ENCODE peak calls at places on chromosome 19, in seven cellular contexts. L is ascending aorta, S is endothelial cell of umbilical vein, N is uterus, Q is foreskin keratinocyte, A is endodermal cell, M is thoracic aorta. W is an unnamed sample.

GRCh38 chr19:51547397-51548212 is 16.1 kb upstream of the SIGLEC6 start:
- DNase-seq in L (no peak), A (no peak), N (no peak), S (peak), Q (no peak), M (no peak), W (no peak)

GRCh38 chr19:42285546-42285945 is 16.4 kb upstream of the PRR19 start:
- DNase-seq in A (no peak), L (no peak), S (peak), M (no peak), N (peak), Q (no peak), W (no peak)

GRCh38 chr19:45471116-45471865 is 3.5 kb downstream of the FOSB start:
- DNase-seq in A (no peak), Q (no peak), M (no peak), S (no peak), L (no peak), N (no peak), W (no peak)

GRCh38 chr19:290539-291521 is at the start of gene PLPP2:
- DNase-seq in N (peak), A (peak), S (no peak), Q (no peak), M (no peak), L (no peak), W (peak)

GRCh38 chr19:42086770-42087550 is 11.0 kb downstream of the ZNF574 start:
- DNase-seq in M (no peak), L (no peak), A (no peak), Q (no peak), N (no peak), S (no peak), W (no peak)

GRCh38 chr19:48290341-48290922 is 20.6 kb downstream of the ZNF114 start:
- DNase-seq in L (no peak), A (peak), N (peak), M (no peak), Q (no peak), S (peak), W (peak)

GRCh38 chr19:49339364-49340068 is 4.3 kb downstream of the CD37 start:
- DNase-seq in A (peak), Q (peak), S (peak), L (peak), M (peak), N (peak), W (peak)

GRCh38 chr19:20664917-20665781 is 3.8 kb upstream of the ZNF626 start:
- DNase-seq in M (no peak), L (no peak), Q (no peak), N (peak), A (peak), S (no peak), W (no peak)

GRCh38 chr19:46950526-46951235 is 69.0 kb upstream of the NPAS1 start:
- DNase-seq in A (no peak), N (no peak), S (no peak), Q (no peak), L (no peak), M (no peak), W (no peak)

GRCh38 chr19:19860756-19861390 is 4.8 kb upstream of the ZNF253 start:
- DNase-seq in N (no peak), L (no peak), Q (no peak), S (no peak), A (peak), M (no peak), W (no peak)

GRCh38 chr19:41646589-41647204 is 19.8 kb upstream of the CEACAM4 start:
- DNase-seq in L (no peak), A (peak), M (no peak), Q (no peak), N (no peak), S (no peak), W (no peak)

GRCh38 chr19:1049841-1050240 is 9.9 kb downstream of the ABCA7 start:
- DNase-seq in N (no peak), L (no peak), A (no peak), Q (no peak), M (no peak), S (no peak), W (no peak)

GRCh38 chr19:52687658-52688057 is 47.2 kb downstream of the ZNF611 start:
- DNase-seq in M (no peak), S (no peak), Q (no peak), A (no peak), L (no peak), N (no peak), W (no peak)

GRCh38 chr19:43446746-43447489 is 18.5 kb downstream of the LYPD3 start:
- DNase-seq in S (peak), L (peak), M (peak), Q (no peak), A (peak), N (peak), W (peak)

GRCh38 chr19:55535579-55536350 is 1.2 kb downstream of the SBK2 start:
- DNase-seq in M (no peak), N (no peak), Q (no peak), A (no peak), L (no peak), S (no peak), W (no peak)

GRCh38 chr19:8615022-8615421 is 4.5 kb upstream of the ADAMTS10 start:
- DNase-seq in N (no peak), M (no peak), S (no peak), Q (no peak), A (no peak), L (no peak), W (no peak)

GRCh38 chr19:46606681-46607440 is 5.7 kb downstream of the CALM3 start:
- DNase-seq in Q (no peak), N (no peak), A (peak), S (no peak), L (no peak), M (no peak), W (no peak)

GRCh38 chr19:42023121-42023942 is 29.3 kb upstream of the ATP1A3 start:
- DNase-seq in S (no peak), M (no peak), L (no peak), A (peak), Q (no peak), N (no peak), W (no peak)

GRCh38 chr19:47210689-47211316 is 20.2 kb downstream of the BBC3 start:
- DNase-seq in S (peak), Q (no peak), L (no peak), N (peak), A (peak), M (peak), W (peak)

GRCh38 chr19:50214699-50215543 is 11.5 kb downstream of the MYH14 start:
- DNase-seq in M (no peak), A (no peak), N (no peak), Q (no peak), S (no peak), L (no peak), W (peak)

GRCh38 chr19:21483589-21484170 is 21.7 kb upstream of the ZNF429 start:
- DNase-seq in L (no peak), Q (no peak), S (no peak), N (peak), M (no peak), A (peak), W (no peak)

GRCh38 chr19:42198676-42199439 is 18.6 kb downstream of the DEDD2 start:
- DNase-seq in A (peak), S (no peak), M (no peak), L (no peak), Q (no peak), N (no peak), W (no peak)

GRCh38 chr19:55111238-55111831 is 6.1 kb downstream of the PPP1R12C start:
- DNase-seq in L (no peak), A (no peak), M (no peak), Q (no peak), S (no peak), N (peak), W (no peak)

GRCh38 chr19:23481043-23481442 is 85.8 kb upstream of the ZNF91 start:
- DNase-seq in L (no peak), S (no peak), M (no peak), N (no peak), A (no peak), Q (peak), W (peak)

GRCh38 chr19:51192689-51193088 is 32.2 kb upstream of the CD33 start:
- DNase-seq in N (no peak), Q (no peak), S (no peak), A (no peak), L (no peak), M (no peak), W (no peak)

GRCh38 chr19:48539503-48540096 is 12.4 kb upstream of the SULT2B1 start:
- DNase-seq in S (peak), A (no peak), L (no peak), M (no peak), N (no peak), Q (peak), W (no peak)

GRCh38 chr19:45972944-45973525 is 630 bp downstream of the NOVA2 start:
- DNase-seq in N (no peak), A (no peak), L (no peak), M (no peak), Q (no peak), S (no peak), W (no peak)

GRCh38 chr19:40576181-40576584 is 490 bp upstream of the SHKBP1 start:
- DNase-seq in S (no peak), L (no peak), M (no peak), Q (no peak), A (peak), N (no peak), W (no peak)

GRCh38 chr19:1325568-1326294 is 40.1 kb downstream of the EFNA2 start:
- DNase-seq in S (no peak), M (no peak), L (no peak), A (no peak), Q (no peak), N (no peak), W (no peak)

GRCh38 chr19:47274891-47275865 is 493 bp downstream of the INAFM1 start:
- DNase-seq in S (peak), M (no peak), Q (no peak), L (no peak), A (peak), N (peak), W (no peak)

GRCh38 chr19:47240996-47241918 is 10.3 kb upstream of the BBC3 start:
- DNase-seq in Q (no peak), S (peak), A (peak), L (no peak), N (peak), M (peak), W (peak)

GRCh38 chr19:46271488-46272197 is 25.2 kb upstream of the HIF3A start:
- DNase-seq in N (no peak), S (peak), A (no peak), L (no peak), Q (no peak), M (no peak), W (peak)

GRCh38 chr19:50695251-50696064 is 24.1 kb downstream of the SHANK1 start:
- DNase-seq in N (no peak), A (peak), S (no peak), M (no peak), L (no peak), Q (no peak), W (peak)

GRCh38 chr19:1074512-1075283 is 7.7 kb downstream of the ARHGAP45 start:
- DNase-seq in A (no peak), Q (no peak), L (no peak), S (no peak), N (no peak), M (no peak), W (peak)

GRCh38 chr19:42092350-42092749 is 16.4 kb downstream of the ZNF574 start:
- DNase-seq in M (no peak), S (peak), Q (no peak), L (no peak), A (peak), N (no peak), W (peak)

GRCh38 chr19:57434386-57435061 is 601 bp upstream of the ZNF749 start:
- DNase-seq in S (no peak), N (no peak), A (peak), Q (no peak), M (no peak), L (no peak), W (no peak)

GRCh38 chr19:45863840-45864628 is at the start of gene FOXA3:
- DNase-seq in M (no peak), N (peak), S (peak), A (peak), L (no peak), Q (no peak), W (no peak)

GRCh38 chr19:16257509-16258002 is 59.8 kb downstream of the AP1M1 start:
- DNase-seq in N (no peak), L (no peak), S (no peak), A (no peak), M (no peak), Q (no peak), W (no peak)

GRCh38 chr19:16260160-16260793 is 62.6 kb downstream of the AP1M1 start:
- DNase-seq in Q (no peak), L (no peak), A (no peak), S (no peak), N (no peak), M (no peak), W (no peak)

GRCh38 chr19:16260794-16261161 is 63.1 kb downstream of the AP1M1 start:
- DNase-seq in N (no peak), S (no peak), M (no peak), A (no peak), Q (no peak), L (no peak), W (no peak)

GRCh38 chr19:16258440-16258903 is 60.8 kb downstream of the AP1M1 start:
- DNase-seq in M (no peak), N (peak), Q (no peak), S (peak), L (peak), A (no peak), W (no peak)

GRCh38 chr19:16259385-16260159 is 61.9 kb downstream of the AP1M1 start:
- DNase-seq in N (no peak), Q (no peak), M (no peak), L (no peak), S (no peak), A (no peak), W (no peak)
- TF ChIP-seq CTCF in N (no peak), Q (no peak), M (no peak), L (no peak), S (no peak), A (no peak), W (no peak)

GRCh38 chr19:18008814-18009213 is 844 bp downstream of the ARRDC2 start:
- DNase-seq in L (no peak), S (no peak), A (no peak), Q (no peak), N (no peak), M (no peak), W (no peak)

GRCh38 chr19:18009412-18010066 is 1.6 kb downstream of the ARRDC2 start:
- DNase-seq in N (no peak), S (no peak), A (no peak), Q (no peak), L (no peak), M (no peak), W (no peak)

GRCh38 chr19:18006895-18007604 is 920 bp upstream of the ARRDC2 start:
- DNase-seq in N (peak), Q (peak), L (no peak), S (peak), M (no peak), A (peak), W (peak)

GRCh38 chr19:18007939-18008673 is at the start of gene ARRDC2:
- DNase-seq in M (peak), Q (peak), S (peak), N (peak), A (peak), L (peak), W (peak)

GRCh38 chr19:18007605-18007938 is 398 bp upstream of the ARRDC2 start:
- DNase-seq in A (no peak), M (no peak), L (no peak), S (no peak), Q (no peak), N (no peak), W (no peak)
- H3K27ac ChIP-seq in A (no peak), M (peak), L (peak), S (peak), Q (no peak), N (peak), W (peak)

DNA sequence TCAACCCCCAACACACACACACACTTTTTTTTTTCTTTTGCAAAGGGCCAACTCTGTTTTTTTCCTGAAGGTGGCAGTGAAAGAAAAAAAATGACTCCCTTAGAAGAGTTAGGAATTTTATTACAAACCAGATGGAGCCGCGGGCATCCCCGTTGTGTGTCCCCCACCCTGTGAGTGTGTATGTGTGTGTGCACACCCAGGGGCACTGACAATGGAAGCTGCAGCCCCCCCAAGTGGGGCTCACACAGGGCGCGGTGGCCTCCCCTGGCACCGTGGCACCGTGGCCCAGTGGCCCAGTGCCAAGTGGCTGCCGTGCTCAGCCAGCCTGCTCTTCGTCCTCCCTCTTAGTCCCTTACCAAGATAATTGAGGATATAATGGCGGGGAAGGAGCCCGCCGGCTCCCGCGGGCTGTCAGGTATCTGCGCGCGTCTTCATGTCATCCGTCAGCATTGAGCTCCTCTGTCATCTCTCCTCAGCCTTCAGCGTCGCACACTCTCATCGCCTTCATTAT is 314.1 kb downstream of the ZNF536 start:
- DNase-seq in N (no peak), L (no peak), A (peak), S (no peak), M (no peak), Q (no peak), W (no peak)
- TF ChIP-seq CTCF in N (peak), L (no peak), A (peak), S (no peak), M (no peak), Q (peak), W (no peak)

GRCh38 chr19:10095948-10096614 is 6.4 kb downstream of the ANGPTL6 start:
- DNase-seq in Q (peak), N (peak), A (peak), S (peak), L (peak), M (no peak), W (peak)
- H3K27ac ChIP-seq in Q (no peak), N (peak), A (no peak), S (no peak), L (peak), M (peak), W (peak)

DNA sequence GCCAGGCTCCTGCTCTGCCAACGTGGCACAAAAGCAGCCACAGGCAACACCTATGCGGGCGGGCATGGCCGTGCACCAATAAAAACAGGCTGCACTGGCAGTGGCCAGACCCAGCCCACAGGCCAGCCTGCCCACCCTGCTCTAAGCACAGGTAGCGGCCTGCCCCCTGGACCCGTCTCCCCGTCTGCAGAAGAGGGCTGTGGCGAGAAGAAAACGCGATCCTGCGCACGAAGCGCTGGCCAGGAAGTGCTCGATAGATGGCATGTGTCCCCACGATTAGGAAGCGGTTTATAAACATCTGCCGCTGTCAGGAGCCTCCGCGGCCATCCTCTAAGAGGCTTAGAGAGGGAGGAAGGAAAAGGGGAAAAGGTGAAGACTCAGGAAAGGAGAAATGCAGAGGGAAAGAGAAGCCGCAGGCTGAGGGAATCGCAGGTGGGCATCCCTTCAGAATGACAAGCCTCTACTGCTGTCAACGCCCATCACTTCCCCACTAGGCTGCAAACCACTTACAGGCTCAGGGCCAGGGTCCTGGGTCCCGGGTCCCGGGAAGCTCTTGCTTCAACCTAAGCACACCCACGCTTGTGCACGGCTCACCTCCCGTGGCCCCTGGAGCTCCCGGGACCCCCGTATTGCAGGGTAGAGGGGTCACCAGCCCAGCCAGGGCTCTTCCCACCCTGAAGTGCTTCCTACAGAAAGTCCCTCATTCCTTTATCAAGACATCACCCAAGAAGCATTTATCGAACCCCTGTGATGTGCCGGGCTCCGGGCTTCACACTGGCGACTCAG is 10.5 kb downstream of the MLLT1 start:
- DNase-seq in Q (no peak), M (no peak), L (no peak), A (no peak), N (no peak), S (no peak), W (no peak)
- TF ChIP-seq CTCF in Q (no peak), M (no peak), L (no peak), A (no peak), N (no peak), S (no peak), W (no peak)

GRCh38 chr19:15303105-15303780 is 29.1 kb downstream of the BRD4 start:
- DNase-seq in S (no peak), Q (no peak), A (no peak), M (no peak), N (no peak), L (no peak), W (no peak)
- H3K27ac ChIP-seq in S (no peak), Q (no peak), A (no peak), M (no peak), N (no peak), L (peak), W (no peak)

DNA sequence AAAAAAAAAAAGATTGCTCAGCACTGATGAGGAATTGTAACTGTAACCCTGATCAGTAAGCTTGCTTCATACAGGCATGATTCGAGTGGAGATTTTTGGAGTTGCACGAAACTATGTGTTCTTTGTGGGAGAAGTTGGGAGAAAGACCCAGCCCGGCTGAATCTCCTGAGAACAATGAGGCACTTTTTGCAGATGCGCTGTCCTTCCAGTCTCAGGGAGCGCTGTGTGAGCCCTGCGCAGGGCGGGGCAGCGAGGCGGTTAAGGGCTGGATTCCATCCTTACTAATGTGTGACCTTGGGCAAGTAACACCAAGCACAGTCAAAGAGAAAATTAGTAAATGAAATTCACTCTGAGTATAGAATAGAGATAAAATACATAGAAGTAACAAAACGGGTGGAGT is 76.9 kb downstream of the SIPA1L3 start:
- DNase-seq in M (no peak), L (no peak), Q (no peak), S (no peak), N (no peak), A (no peak), W (no peak)
- TF ChIP-seq CTCF in M (no peak), L (no peak), Q (no peak), S (no peak), N (no peak), A (no peak), W (no peak)

W was measured in RWPE1.